ENCODE peak calls at places on chromosomes 16 and 17, in nine cellular contexts. One of them, this sample, is unnamed. For H3K4me1, the result is how much of the 10 kb centered on the place peaks cover.

GRCh38 chr17:40443196-40443987 is at the start of gene IGFBP4:
- ATAC-seq in pancreas: peak
- ATAC-seq in mucosa of descending colon: peak
- ATAC-seq in upper lobe of right lung: peak
- ATAC-seq in right cardiac atrium: peak
- ATAC-seq in left lung: peak
- ATAC-seq in naive thymus-derived CD4-positive, alpha-beta T cell: peak
- ATAC-seq in heart left ventricle: peak
- ATAC-seq in gastrocnemius medialis: peak
- ATAC-seq in this sample: peak

GRCh38 chr17:18025596-18026407 is 13.2 kb downstream of the ATPAF2 start:
- ATAC-seq in gastrocnemius medialis: no peak
- ATAC-seq in left lung: peak
- ATAC-seq in pancreas: peak
- ATAC-seq in right cardiac atrium: no peak
- ATAC-seq in upper lobe of right lung: peak
- ATAC-seq in mucosa of descending colon: no peak
- ATAC-seq in naive thymus-derived CD4-positive, alpha-beta T cell: peak
- ATAC-seq in heart left ventricle: no peak
- ATAC-seq in this sample: no peak

GRCh38 chr17:35345445-35345925 is 27.9 kb downstream of the SLFN11 start:
- ATAC-seq in naive thymus-derived CD4-positive, alpha-beta T cell: no peak
- ATAC-seq in pancreas: no peak
- ATAC-seq in right cardiac atrium: peak
- ATAC-seq in heart left ventricle: no peak
- ATAC-seq in mucosa of descending colon: no peak
- ATAC-seq in left lung: no peak
- ATAC-seq in gastrocnemius medialis: no peak
- ATAC-seq in upper lobe of right lung: no peak
- ATAC-seq in this sample: no peak

GRCh38 chr17:9522074-9522473 is 53.5 kb downstream of the STX8 start:
- ATAC-seq in left lung: peak
- ATAC-seq in upper lobe of right lung: peak
- ATAC-seq in gastrocnemius medialis: no peak
- ATAC-seq in mucosa of descending colon: no peak
- ATAC-seq in heart left ventricle: peak
- ATAC-seq in pancreas: peak
- ATAC-seq in naive thymus-derived CD4-positive, alpha-beta T cell: peak
- ATAC-seq in right cardiac atrium: peak
- ATAC-seq in this sample: no peak

GRCh38 chr17:4764612-4765011 is 7.1 kb upstream of the TM4SF5 start:
- ATAC-seq in left lung: peak
- ATAC-seq in naive thymus-derived CD4-positive, alpha-beta T cell: peak
- ATAC-seq in heart left ventricle: peak
- ATAC-seq in mucosa of descending colon: peak
- ATAC-seq in pancreas: no peak
- ATAC-seq in gastrocnemius medialis: no peak
- ATAC-seq in upper lobe of right lung: peak
- ATAC-seq in right cardiac atrium: no peak
- ATAC-seq in this sample: peak

GRCh38 chr17:4583796-4584124 is 569 bp upstream of the SMTNL2 start:
- ATAC-seq in naive thymus-derived CD4-positive, alpha-beta T cell: peak
- ATAC-seq in pancreas: peak
- ATAC-seq in left lung: peak
- ATAC-seq in right cardiac atrium: peak
- ATAC-seq in heart left ventricle: peak
- ATAC-seq in gastrocnemius medialis: peak
- ATAC-seq in mucosa of descending colon: peak
- ATAC-seq in upper lobe of right lung: peak
- ATAC-seq in this sample: peak

GRCh38 chr16:71943887-71944286 is 48.6 kb downstream of the IST1 start:
- ATAC-seq in upper lobe of right lung: no peak
- ATAC-seq in right cardiac atrium: no peak
- ATAC-seq in pancreas: no peak
- ATAC-seq in left lung: no peak
- ATAC-seq in heart left ventricle: peak
- ATAC-seq in mucosa of descending colon: no peak
- ATAC-seq in gastrocnemius medialis: no peak
- ATAC-seq in naive thymus-derived CD4-positive, alpha-beta T cell: no peak
- ATAC-seq in this sample: no peak

GRCh38 chr17:80123791-80124190 is 22.4 kb downstream of the GAA start:
- ATAC-seq in pancreas: peak
- ATAC-seq in right cardiac atrium: no peak
- ATAC-seq in gastrocnemius medialis: peak
- ATAC-seq in left lung: no peak
- ATAC-seq in mucosa of descending colon: no peak
- ATAC-seq in upper lobe of right lung: no peak
- ATAC-seq in naive thymus-derived CD4-positive, alpha-beta T cell: no peak
- ATAC-seq in heart left ventricle: no peak
- ATAC-seq in this sample: no peak

GRCh38 chr16:89970011-89970410 is 21.5 kb downstream of the DEF8 start:
- ATAC-seq in heart left ventricle: no peak
- ATAC-seq in mucosa of descending colon: no peak
- ATAC-seq in pancreas: no peak
- ATAC-seq in gastrocnemius medialis: no peak
- ATAC-seq in upper lobe of right lung: peak
- ATAC-seq in naive thymus-derived CD4-positive, alpha-beta T cell: no peak
- ATAC-seq in left lung: no peak
- ATAC-seq in right cardiac atrium: no peak
- ATAC-seq in this sample: no peak

GRCh38 chr16:49596119-49596518 is 222.5 kb downstream of the C16orf78 start:
- ATAC-seq in pancreas: peak
- ATAC-seq in upper lobe of right lung: no peak
- ATAC-seq in right cardiac atrium: peak
- ATAC-seq in left lung: peak
- ATAC-seq in mucosa of descending colon: no peak
- ATAC-seq in gastrocnemius medialis: peak
- ATAC-seq in naive thymus-derived CD4-positive, alpha-beta T cell: peak
- ATAC-seq in heart left ventricle: no peak
- ATAC-seq in this sample: peak

GRCh38 chr17:57628421-57628820 is 116.7 kb downstream of the CCDC182 start:
- ATAC-seq in left lung: no peak
- ATAC-seq in naive thymus-derived CD4-positive, alpha-beta T cell: no peak
- ATAC-seq in gastrocnemius medialis: no peak
- ATAC-seq in mucosa of descending colon: no peak
- ATAC-seq in pancreas: no peak
- ATAC-seq in right cardiac atrium: no peak
- ATAC-seq in upper lobe of right lung: no peak
- ATAC-seq in heart left ventricle: no peak
- ATAC-seq in this sample: no peak

GRCh38 chr16:85718153-85718477 is 29.4 kb upstream of the GINS2 start:
- ATAC-seq in gastrocnemius medialis: no peak
- ATAC-seq in heart left ventricle: no peak
- ATAC-seq in pancreas: no peak
- ATAC-seq in naive thymus-derived CD4-positive, alpha-beta T cell: no peak
- ATAC-seq in right cardiac atrium: peak
- ATAC-seq in mucosa of descending colon: no peak
- ATAC-seq in left lung: no peak
- ATAC-seq in upper lobe of right lung: no peak
- ATAC-seq in this sample: no peak

GRCh38 chr17:30961213-30962188 is 9.3 kb upstream of the RNF135 start:
- ATAC-seq in left lung: peak
- ATAC-seq in upper lobe of right lung: no peak
- ATAC-seq in heart left ventricle: peak
- ATAC-seq in mucosa of descending colon: peak
- ATAC-seq in pancreas: peak
- ATAC-seq in naive thymus-derived CD4-positive, alpha-beta T cell: peak
- ATAC-seq in gastrocnemius medialis: no peak
- ATAC-seq in right cardiac atrium: no peak
- ATAC-seq in this sample: no peak

GRCh38 chr17:65130829-65131228 is 6.3 kb upstream of the RGS9 start:
- ATAC-seq in gastrocnemius medialis: no peak
- ATAC-seq in naive thymus-derived CD4-positive, alpha-beta T cell: no peak
- ATAC-seq in mucosa of descending colon: peak
- ATAC-seq in right cardiac atrium: peak
- ATAC-seq in left lung: peak
- ATAC-seq in heart left ventricle: no peak
- ATAC-seq in upper lobe of right lung: peak
- ATAC-seq in pancreas: no peak
- ATAC-seq in this sample: no peak

GRCh38 chr17:8940866-8941471 is 24.5 kb downstream of the PIK3R5 start:
- ATAC-seq in heart left ventricle: no peak
- ATAC-seq in gastrocnemius medialis: no peak
- ATAC-seq in upper lobe of right lung: peak
- ATAC-seq in pancreas: no peak
- ATAC-seq in mucosa of descending colon: peak
- ATAC-seq in naive thymus-derived CD4-positive, alpha-beta T cell: peak
- ATAC-seq in left lung: peak
- ATAC-seq in right cardiac atrium: no peak
- ATAC-seq in this sample: peak

GRCh38 chr17:42530952-42531454 is 5.0 kb upstream of the NAGLU start:
- ATAC-seq in upper lobe of right lung: no peak
- ATAC-seq in naive thymus-derived CD4-positive, alpha-beta T cell: no peak
- ATAC-seq in right cardiac atrium: no peak
- ATAC-seq in gastrocnemius medialis: no peak
- ATAC-seq in pancreas: peak
- ATAC-seq in mucosa of descending colon: no peak
- ATAC-seq in heart left ventricle: no peak
- ATAC-seq in left lung: no peak
- ATAC-seq in this sample: no peak

GRCh38 chr16:67271446-67271845 is 7.9 kb upstream of the PLEKHG4 start:
- ATAC-seq in pancreas: no peak
- ATAC-seq in mucosa of descending colon: no peak
- ATAC-seq in heart left ventricle: no peak
- ATAC-seq in left lung: no peak
- ATAC-seq in gastrocnemius medialis: no peak
- ATAC-seq in upper lobe of right lung: peak
- ATAC-seq in naive thymus-derived CD4-positive, alpha-beta T cell: no peak
- ATAC-seq in right cardiac atrium: no peak
- ATAC-seq in this sample: no peak

GRCh38 chr16:81521141-81521626 is 76.6 kb downstream of the CMIP start:
- ATAC-seq in right cardiac atrium: no peak
- ATAC-seq in naive thymus-derived CD4-positive, alpha-beta T cell: peak
- ATAC-seq in upper lobe of right lung: peak
- ATAC-seq in pancreas: peak
- ATAC-seq in gastrocnemius medialis: no peak
- ATAC-seq in mucosa of descending colon: peak
- ATAC-seq in heart left ventricle: no peak
- ATAC-seq in left lung: no peak
- ATAC-seq in this sample: no peak

GRCh38 chr17:76268991-76269981 is 4.1 kb downstream of the UBALD2 start:
- ATAC-seq in upper lobe of right lung: no peak
- ATAC-seq in right cardiac atrium: no peak
- ATAC-seq in naive thymus-derived CD4-positive, alpha-beta T cell: no peak
- ATAC-seq in left lung: no peak
- ATAC-seq in pancreas: no peak
- ATAC-seq in mucosa of descending colon: no peak
- ATAC-seq in heart left ventricle: no peak
- ATAC-seq in gastrocnemius medialis: no peak
- ATAC-seq in this sample: no peak
- H3K4me1 ChIP-seq in upper lobe of right lung: half or more
- H3K4me1 ChIP-seq in right cardiac atrium: under half
- H3K4me1 ChIP-seq in naive thymus-derived CD4-positive, alpha-beta T cell: half or more
- H3K4me1 ChIP-seq in left lung: under half
- H3K4me1 ChIP-seq in pancreas: half or more
- H3K4me1 ChIP-seq in mucosa of descending colon: half or more
- H3K4me1 ChIP-seq in heart left ventricle: half or more
- H3K4me1 ChIP-seq in gastrocnemius medialis: half or more
- H3K4me1 ChIP-seq in this sample: under half

GRCh38 chr16:56125922-56126321 is 65.4 kb upstream of the GNAO1 start:
- ATAC-seq in mucosa of descending colon: no peak
- ATAC-seq in right cardiac atrium: no peak
- ATAC-seq in heart left ventricle: peak
- ATAC-seq in naive thymus-derived CD4-positive, alpha-beta T cell: no peak
- ATAC-seq in pancreas: no peak
- ATAC-seq in left lung: no peak
- ATAC-seq in gastrocnemius medialis: no peak
- ATAC-seq in upper lobe of right lung: no peak
- ATAC-seq in this sample: no peak
- H3K4me1 ChIP-seq in mucosa of descending colon: under half
- H3K4me1 ChIP-seq in right cardiac atrium: under half
- H3K4me1 ChIP-seq in heart left ventricle: under half
- H3K4me1 ChIP-seq in naive thymus-derived CD4-positive, alpha-beta T cell: under half
- H3K4me1 ChIP-seq in pancreas: under half
- H3K4me1 ChIP-seq in left lung: under half
- H3K4me1 ChIP-seq in gastrocnemius medialis: under half
- H3K4me1 ChIP-seq in upper lobe of right lung: under half
- H3K4me1 ChIP-seq in this sample: under half

DNA sequence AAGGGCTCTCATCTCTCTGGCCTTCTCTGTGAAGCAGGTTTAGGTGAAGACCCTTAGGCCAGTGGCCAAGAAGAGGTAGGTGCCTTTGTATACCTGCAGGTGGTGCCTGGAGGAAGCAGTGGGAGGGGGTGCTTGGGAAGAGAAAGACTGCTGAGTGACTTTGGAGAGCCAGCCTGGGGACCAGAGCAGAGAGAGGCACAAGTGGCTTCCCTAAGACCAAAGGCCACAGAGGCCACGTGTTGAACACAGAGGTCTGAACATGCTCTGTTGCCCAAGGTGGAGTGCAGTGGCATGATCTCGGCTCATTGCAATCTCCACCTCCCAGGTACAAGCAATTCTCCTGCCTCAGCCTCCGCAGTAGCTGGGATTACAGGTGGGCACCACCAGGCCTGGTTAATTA is 103.5 kb downstream of the CPPED1 start:
- ATAC-seq in upper lobe of right lung: no peak
- ATAC-seq in left lung: no peak
- ATAC-seq in heart left ventricle: no peak
- ATAC-seq in pancreas: no peak
- ATAC-seq in right cardiac atrium: no peak
- ATAC-seq in naive thymus-derived CD4-positive, alpha-beta T cell: no peak
- ATAC-seq in mucosa of descending colon: no peak
- ATAC-seq in gastrocnemius medialis: no peak
- ATAC-seq in this sample: no peak
- H3K4me1 ChIP-seq in upper lobe of right lung: under half
- H3K4me1 ChIP-seq in left lung: under half
- H3K4me1 ChIP-seq in heart left ventricle: under half
- H3K4me1 ChIP-seq in pancreas: under half
- H3K4me1 ChIP-seq in right cardiac atrium: under half
- H3K4me1 ChIP-seq in naive thymus-derived CD4-positive, alpha-beta T cell: under half
- H3K4me1 ChIP-seq in mucosa of descending colon: under half
- H3K4me1 ChIP-seq in gastrocnemius medialis: under half
- H3K4me1 ChIP-seq in this sample: under half

GRCh38 chr16:31505483-31505882 is 2.7 kb downstream of the RUSF1 start:
- ATAC-seq in upper lobe of right lung: no peak
- ATAC-seq in left lung: no peak
- ATAC-seq in naive thymus-derived CD4-positive, alpha-beta T cell: no peak
- ATAC-seq in gastrocnemius medialis: no peak
- ATAC-seq in right cardiac atrium: no peak
- ATAC-seq in heart left ventricle: no peak
- ATAC-seq in pancreas: no peak
- ATAC-seq in mucosa of descending colon: no peak
- ATAC-seq in this sample: no peak

GRCh38 chr16:31507929-31508705 is at the start of gene RUSF1:
- ATAC-seq in upper lobe of right lung: peak
- ATAC-seq in mucosa of descending colon: peak
- ATAC-seq in left lung: peak
- ATAC-seq in pancreas: peak
- ATAC-seq in gastrocnemius medialis: peak
- ATAC-seq in right cardiac atrium: peak
- ATAC-seq in naive thymus-derived CD4-positive, alpha-beta T cell: peak
- ATAC-seq in heart left ventricle: peak
- ATAC-seq in this sample: peak

GRCh38 chr16:31513126-31513525 is 4.9 kb upstream of the RUSF1 start:
- ATAC-seq in gastrocnemius medialis: no peak
- ATAC-seq in mucosa of descending colon: no peak
- ATAC-seq in upper lobe of right lung: no peak
- ATAC-seq in left lung: no peak
- ATAC-seq in naive thymus-derived CD4-positive, alpha-beta T cell: no peak
- ATAC-seq in pancreas: no peak
- ATAC-seq in right cardiac atrium: no peak
- ATAC-seq in heart left ventricle: no peak
- ATAC-seq in this sample: no peak

GRCh38 chr16:31507617-31507928 is 618 bp downstream of the RUSF1 start:
- ATAC-seq in upper lobe of right lung: no peak
- ATAC-seq in gastrocnemius medialis: peak
- ATAC-seq in mucosa of descending colon: peak
- ATAC-seq in left lung: no peak
- ATAC-seq in right cardiac atrium: no peak
- ATAC-seq in heart left ventricle: peak
- ATAC-seq in naive thymus-derived CD4-positive, alpha-beta T cell: peak
- ATAC-seq in pancreas: peak
- ATAC-seq in this sample: no peak

GRCh38 chr16:31508706-31509523 is 724 bp upstream of the RUSF1 start:
- ATAC-seq in pancreas: peak
- ATAC-seq in left lung: peak
- ATAC-seq in right cardiac atrium: peak
- ATAC-seq in mucosa of descending colon: peak
- ATAC-seq in naive thymus-derived CD4-positive, alpha-beta T cell: no peak
- ATAC-seq in heart left ventricle: no peak
- ATAC-seq in upper lobe of right lung: no peak
- ATAC-seq in gastrocnemius medialis: peak
- ATAC-seq in this sample: peak
- H3K4me1 ChIP-seq in pancreas: under half
- H3K4me1 ChIP-seq in left lung: under half
- H3K4me1 ChIP-seq in right cardiac atrium: under half
- H3K4me1 ChIP-seq in mucosa of descending colon: under half
- H3K4me1 ChIP-seq in naive thymus-derived CD4-positive, alpha-beta T cell: under half
- H3K4me1 ChIP-seq in heart left ventricle: under half
- H3K4me1 ChIP-seq in upper lobe of right lung: under half
- H3K4me1 ChIP-seq in gastrocnemius medialis: under half
- H3K4me1 ChIP-seq in this sample: under half